ENCODE peak calls at places on chromosomes 12 and 14, in four cellular contexts. S is HEK293T, X is esophagus squamous epithelium, N is fibroblast of the conjunctiva. Z is an unnamed sample.

GRCh38 chr12:44446181-44446580 is 429.9 kb downstream of the NELL2 start:
- DNase-seq in N (no peak), S (no peak), X (no peak), Z (no peak)

GRCh38 chr12:130222519-130223255 is 60.4 kb downstream of the FZD10 start:
- DNase-seq in N (no peak), X (no peak), S (no peak), Z (no peak)

GRCh38 chr12:124557518-124558223 is 9.7 kb downstream of the NCOR2 start:
- DNase-seq in X (no peak), N (no peak), S (no peak), Z (peak)

GRCh38 chr14:31926123-31926522 is 151.0 kb upstream of the ARHGAP5 start:
- DNase-seq in N (peak), S (peak), X (no peak), Z (peak)

GRCh38 chr12:116164263-116164817 is 113.2 kb downstream of the MED13L start:
- DNase-seq in S (no peak), N (no peak), X (no peak), Z (peak)

GRCh38 chr14:104602315-104602932 is 2.1 kb downstream of the TMEM179 start:
- DNase-seq in S (no peak), N (no peak), X (no peak), Z (no peak)

GRCh38 chr12:48489012-48489411 is 6.7 kb downstream of the C12orf54 start:
- DNase-seq in X (no peak), N (no peak), S (no peak), Z (no peak)

GRCh38 chr12:126668538-126668937 is 1598.4 kb upstream of the TMEM132C start:
- DNase-seq in S (no peak), X (no peak), N (peak), Z (no peak)

GRCh38 chr14:92551066-92551841 is 37.7 kb downstream of the RIN3 start:
- DNase-seq in S (no peak), X (no peak), N (no peak), Z (no peak)

GRCh38 chr14:70061108-70061507 is 127.6 kb downstream of the SLC8A3 start:
- DNase-seq in X (no peak), S (no peak), N (no peak), Z (no peak)

GRCh38 chr12:123681605-123682004 is 10.7 kb downstream of the TCTN2 start:
- DNase-seq in S (no peak), N (no peak), X (no peak), Z (no peak)

GRCh38 chr14:92645841-92646478 is 102.5 kb downstream of the LGMN start:
- DNase-seq in N (no peak), X (no peak), S (no peak), Z (no peak)

GRCh38 chr12:47024463-47024862 is 55.0 kb upstream of the PCED1B start:
- DNase-seq in N (no peak), X (no peak), S (no peak), Z (no peak)

GRCh38 chr14:104394606-104394910 is 185.0 kb upstream of the C14orf180 start:
- DNase-seq in X (no peak), S (no peak), N (no peak), Z (peak)

GRCh38 chr14:69387311-69387710 is 10.8 kb downstream of the ERH start:
- DNase-seq in S (no peak), X (no peak), N (no peak), Z (no peak)

GRCh38 chr12:108358580-108358965 is 19.5 kb upstream of the CMKLR1 start:
- DNase-seq in X (no peak), S (no peak), N (no peak), Z (no peak)